ENCODE peak calls at places on chromosomes 4 and X, in ten cellular contexts. One of them, this sample, is unnamed.

GRCh38 chr4:31370866-31371465 is 650.8 kb downstream of the PCDH7 start:
- DNase-seq in substantia nigra: no peak
- DNase-seq in effector CD8-positive, alpha-beta T cell: no peak
- DNase-seq in EL: peak
- DNase-seq in GM18507: no peak
- DNase-seq in aorta: no peak
- DNase-seq in T-helper 1 cell: no peak
- DNase-seq in HT1080: peak
- DNase-seq in cerebellar nuclear complex: no peak
- DNase-seq in occipital lobe: no peak
- DNase-seq in this sample: peak

GRCh38 chr4:24689212-24689611 is 104.9 kb upstream of the DHX15 start:
- DNase-seq in aorta: no peak
- DNase-seq in effector CD8-positive, alpha-beta T cell: no peak
- DNase-seq in GM18507: no peak
- DNase-seq in occipital lobe: no peak
- DNase-seq in HT1080: no peak
- DNase-seq in substantia nigra: no peak
- DNase-seq in EL: no peak
- DNase-seq in cerebellar nuclear complex: no peak
- DNase-seq in T-helper 1 cell: no peak
- DNase-seq in this sample: no peak

GRCh38 chr4:82896755-82897154 is 3.8 kb upstream of the THAP9 start:
- DNase-seq in occipital lobe: no peak
- DNase-seq in aorta: no peak
- DNase-seq in T-helper 1 cell: no peak
- DNase-seq in effector CD8-positive, alpha-beta T cell: no peak
- DNase-seq in HT1080: no peak
- DNase-seq in EL: no peak
- DNase-seq in GM18507: no peak
- DNase-seq in cerebellar nuclear complex: no peak
- DNase-seq in substantia nigra: no peak
- DNase-seq in this sample: no peak

GRCh38 chrX:103531002-103531401 is 11.7 kb upstream of the RAB40A start:
- DNase-seq in EL: peak
- DNase-seq in cerebellar nuclear complex: no peak
- DNase-seq in HT1080: peak
- DNase-seq in effector CD8-positive, alpha-beta T cell: no peak
- DNase-seq in substantia nigra: no peak
- DNase-seq in occipital lobe: no peak
- DNase-seq in GM18507: no peak
- DNase-seq in T-helper 1 cell: no peak
- DNase-seq in aorta: no peak
- DNase-seq in this sample: peak

GRCh38 chr4:174490356-174490969 is 31.8 kb downstream of the HPGD start:
- DNase-seq in T-helper 1 cell: no peak
- DNase-seq in occipital lobe: no peak
- DNase-seq in effector CD8-positive, alpha-beta T cell: no peak
- DNase-seq in cerebellar nuclear complex: no peak
- DNase-seq in substantia nigra: no peak
- DNase-seq in EL: peak
- DNase-seq in HT1080: peak
- DNase-seq in aorta: no peak
- DNase-seq in GM18507: no peak
- DNase-seq in this sample: peak

GRCh38 chrX:105191878-105192277 is 28.6 kb downstream of the TEX13A start:
- DNase-seq in aorta: no peak
- DNase-seq in cerebellar nuclear complex: no peak
- DNase-seq in T-helper 1 cell: no peak
- DNase-seq in HT1080: no peak
- DNase-seq in occipital lobe: no peak
- DNase-seq in substantia nigra: no peak
- DNase-seq in effector CD8-positive, alpha-beta T cell: no peak
- DNase-seq in EL: no peak
- DNase-seq in GM18507: no peak
- DNase-seq in this sample: no peak

GRCh38 chr4:176383273-176384077 is 63.7 kb downstream of the SPCS3 start:
- DNase-seq in EL: no peak
- DNase-seq in GM18507: no peak
- DNase-seq in occipital lobe: no peak
- DNase-seq in T-helper 1 cell: no peak
- DNase-seq in aorta: no peak
- DNase-seq in HT1080: peak
- DNase-seq in cerebellar nuclear complex: no peak
- DNase-seq in substantia nigra: no peak
- DNase-seq in effector CD8-positive, alpha-beta T cell: no peak
- DNase-seq in this sample: no peak

GRCh38 chrX:72120798-72121197 is 10.9 kb downstream of the RTL5 start:
- DNase-seq in GM18507: no peak
- DNase-seq in aorta: no peak
- DNase-seq in EL: no peak
- DNase-seq in substantia nigra: no peak
- DNase-seq in cerebellar nuclear complex: peak
- DNase-seq in HT1080: peak
- DNase-seq in T-helper 1 cell: no peak
- DNase-seq in effector CD8-positive, alpha-beta T cell: no peak
- DNase-seq in occipital lobe: no peak
- DNase-seq in this sample: no peak

GRCh38 chrX:125003746-125004446 is 315.8 kb upstream of the TEX13C start:
- DNase-seq in EL: no peak
- DNase-seq in HT1080: no peak
- DNase-seq in cerebellar nuclear complex: no peak
- DNase-seq in GM18507: no peak
- DNase-seq in occipital lobe: no peak
- DNase-seq in effector CD8-positive, alpha-beta T cell: no peak
- DNase-seq in substantia nigra: no peak
- DNase-seq in aorta: no peak
- DNase-seq in T-helper 1 cell: no peak
- DNase-seq in this sample: no peak

GRCh38 chr4:20881658-20882057 is 181.4 kb downstream of the PACRGL start:
- DNase-seq in EL: no peak
- DNase-seq in effector CD8-positive, alpha-beta T cell: no peak
- DNase-seq in T-helper 1 cell: no peak
- DNase-seq in cerebellar nuclear complex: no peak
- DNase-seq in GM18507: no peak
- DNase-seq in occipital lobe: no peak
- DNase-seq in substantia nigra: no peak
- DNase-seq in aorta: no peak
- DNase-seq in HT1080: no peak
- DNase-seq in this sample: no peak

GRCh38 chr4:15955670-15956069 is 7.3 kb downstream of the FGFBP2 start:
- DNase-seq in effector CD8-positive, alpha-beta T cell: no peak
- DNase-seq in EL: no peak
- DNase-seq in substantia nigra: no peak
- DNase-seq in aorta: no peak
- DNase-seq in HT1080: peak
- DNase-seq in cerebellar nuclear complex: no peak
- DNase-seq in occipital lobe: no peak
- DNase-seq in GM18507: no peak
- DNase-seq in T-helper 1 cell: no peak
- DNase-seq in this sample: no peak

GRCh38 chr4:31089815-31090214 is 369.6 kb downstream of the PCDH7 start:
- DNase-seq in effector CD8-positive, alpha-beta T cell: no peak
- DNase-seq in aorta: no peak
- DNase-seq in T-helper 1 cell: no peak
- DNase-seq in GM18507: no peak
- DNase-seq in substantia nigra: no peak
- DNase-seq in occipital lobe: no peak
- DNase-seq in EL: no peak
- DNase-seq in cerebellar nuclear complex: no peak
- DNase-seq in HT1080: peak
- DNase-seq in this sample: no peak

GRCh38 chr4:60209588-60209987 is 990.5 kb upstream of the ADGRL3 start:
- DNase-seq in substantia nigra: no peak
- DNase-seq in EL: no peak
- DNase-seq in T-helper 1 cell: no peak
- DNase-seq in aorta: no peak
- DNase-seq in HT1080: no peak
- DNase-seq in occipital lobe: no peak
- DNase-seq in GM18507: no peak
- DNase-seq in cerebellar nuclear complex: no peak
- DNase-seq in effector CD8-positive, alpha-beta T cell: no peak
- DNase-seq in this sample: no peak

GRCh38 chrX:114924846-114925245 is 92.6 kb downstream of the IL13RA2 start:
- DNase-seq in substantia nigra: no peak
- DNase-seq in occipital lobe: no peak
- DNase-seq in aorta: no peak
- DNase-seq in EL: peak
- DNase-seq in T-helper 1 cell: no peak
- DNase-seq in cerebellar nuclear complex: no peak
- DNase-seq in GM18507: no peak
- DNase-seq in HT1080: peak
- DNase-seq in effector CD8-positive, alpha-beta T cell: no peak
- DNase-seq in this sample: peak

GRCh38 chrX:9676311-9676710 is 89.3 kb downstream of the GPR143 start:
- DNase-seq in substantia nigra: no peak
- DNase-seq in T-helper 1 cell: no peak
- DNase-seq in occipital lobe: no peak
- DNase-seq in aorta: no peak
- DNase-seq in GM18507: no peak
- DNase-seq in effector CD8-positive, alpha-beta T cell: no peak
- DNase-seq in cerebellar nuclear complex: no peak
- DNase-seq in EL: peak
- DNase-seq in HT1080: no peak
- DNase-seq in this sample: peak

GRCh38 chrX:120690344-120690743 is 60.5 kb upstream of the C1GALT1C1 start:
- DNase-seq in GM18507: no peak
- DNase-seq in substantia nigra: no peak
- DNase-seq in cerebellar nuclear complex: no peak
- DNase-seq in occipital lobe: no peak
- DNase-seq in effector CD8-positive, alpha-beta T cell: no peak
- DNase-seq in HT1080: no peak
- DNase-seq in T-helper 1 cell: no peak
- DNase-seq in aorta: no peak
- DNase-seq in EL: no peak
- DNase-seq in this sample: peak

GRCh38 chr4:27289704-27290103 is 429.1 kb downstream of the STIM2 start:
- DNase-seq in HT1080: no peak
- DNase-seq in aorta: no peak
- DNase-seq in T-helper 1 cell: no peak
- DNase-seq in effector CD8-positive, alpha-beta T cell: no peak
- DNase-seq in substantia nigra: no peak
- DNase-seq in cerebellar nuclear complex: no peak
- DNase-seq in EL: no peak
- DNase-seq in GM18507: no peak
- DNase-seq in occipital lobe: no peak
- DNase-seq in this sample: no peak

GRCh38 chr4:113584407-113585150 is 177.0 kb downstream of the CAMK2D start:
- DNase-seq in substantia nigra: no peak
- DNase-seq in GM18507: no peak
- DNase-seq in HT1080: peak
- DNase-seq in effector CD8-positive, alpha-beta T cell: no peak
- DNase-seq in aorta: no peak
- DNase-seq in cerebellar nuclear complex: no peak
- DNase-seq in occipital lobe: no peak
- DNase-seq in T-helper 1 cell: no peak
- DNase-seq in EL: peak
- DNase-seq in this sample: peak

GRCh38 chr4:169220854-169221311 is 49.9 kb downstream of the SH3RF1 start:
- DNase-seq in GM18507: no peak
- DNase-seq in EL: no peak
- DNase-seq in T-helper 1 cell: no peak
- DNase-seq in cerebellar nuclear complex: no peak
- DNase-seq in occipital lobe: no peak
- DNase-seq in effector CD8-positive, alpha-beta T cell: no peak
- DNase-seq in HT1080: no peak
- DNase-seq in substantia nigra: no peak
- DNase-seq in aorta: no peak
- DNase-seq in this sample: no peak

GRCh38 chr4:111434581-111434980 is 710.7 kb upstream of the FAM241A start:
- DNase-seq in substantia nigra: no peak
- DNase-seq in T-helper 1 cell: no peak
- DNase-seq in occipital lobe: no peak
- DNase-seq in cerebellar nuclear complex: no peak
- DNase-seq in aorta: no peak
- DNase-seq in GM18507: no peak
- DNase-seq in EL: no peak
- DNase-seq in effector CD8-positive, alpha-beta T cell: no peak
- DNase-seq in HT1080: no peak
- DNase-seq in this sample: no peak

GRCh38 chrX:143701460-143701859 is 19.1 kb downstream of the SPANXN2 start:
- DNase-seq in cerebellar nuclear complex: no peak
- DNase-seq in EL: no peak
- DNase-seq in effector CD8-positive, alpha-beta T cell: no peak
- DNase-seq in occipital lobe: no peak
- DNase-seq in T-helper 1 cell: no peak
- DNase-seq in GM18507: no peak
- DNase-seq in HT1080: no peak
- DNase-seq in substantia nigra: no peak
- DNase-seq in aorta: no peak
- DNase-seq in this sample: no peak

GRCh38 chr4:82594466-82594865 is 32.7 kb upstream of the TMEM150C start:
- DNase-seq in HT1080: no peak
- DNase-seq in GM18507: no peak
- DNase-seq in effector CD8-positive, alpha-beta T cell: no peak
- DNase-seq in occipital lobe: no peak
- DNase-seq in cerebellar nuclear complex: no peak
- DNase-seq in substantia nigra: no peak
- DNase-seq in EL: no peak
- DNase-seq in aorta: no peak
- DNase-seq in T-helper 1 cell: no peak
- DNase-seq in this sample: no peak

GRCh38 chr4:38278255-38278654 is 318.1 kb downstream of the PTTG2 start:
- DNase-seq in occipital lobe: no peak
- DNase-seq in T-helper 1 cell: no peak
- DNase-seq in aorta: no peak
- DNase-seq in GM18507: no peak
- DNase-seq in HT1080: no peak
- DNase-seq in substantia nigra: no peak
- DNase-seq in effector CD8-positive, alpha-beta T cell: no peak
- DNase-seq in cerebellar nuclear complex: no peak
- DNase-seq in EL: no peak
- DNase-seq in this sample: no peak

GRCh38 chrX:135931644-135932487 is 38.4 kb downstream of the SAGE1 start:
- DNase-seq in aorta: peak
- DNase-seq in T-helper 1 cell: peak
- DNase-seq in GM18507: no peak
- DNase-seq in occipital lobe: peak
- DNase-seq in HT1080: peak
- DNase-seq in substantia nigra: no peak
- DNase-seq in cerebellar nuclear complex: peak
- DNase-seq in EL: peak
- DNase-seq in effector CD8-positive, alpha-beta T cell: peak
- DNase-seq in this sample: peak

GRCh38 chr4:88600129-88600849 is 8.0 kb downstream of the HERC3 start:
- DNase-seq in occipital lobe: no peak
- DNase-seq in substantia nigra: no peak
- DNase-seq in EL: peak
- DNase-seq in cerebellar nuclear complex: no peak
- DNase-seq in effector CD8-positive, alpha-beta T cell: no peak
- DNase-seq in aorta: no peak
- DNase-seq in T-helper 1 cell: no peak
- DNase-seq in HT1080: peak
- DNase-seq in GM18507: no peak
- DNase-seq in this sample: no peak

GRCh38 chr4:168637872-168638756 is 141.3 kb downstream of the PALLD start:
- DNase-seq in T-helper 1 cell: no peak
- DNase-seq in aorta: no peak
- DNase-seq in cerebellar nuclear complex: no peak
- DNase-seq in EL: peak
- DNase-seq in occipital lobe: no peak
- DNase-seq in HT1080: no peak
- DNase-seq in substantia nigra: no peak
- DNase-seq in GM18507: no peak
- DNase-seq in effector CD8-positive, alpha-beta T cell: no peak
- DNase-seq in this sample: peak

GRCh38 chrX:38672646-38673045 is 111.3 kb downstream of the TSPAN7 start:
- DNase-seq in effector CD8-positive, alpha-beta T cell: no peak
- DNase-seq in HT1080: no peak
- DNase-seq in aorta: no peak
- DNase-seq in cerebellar nuclear complex: no peak
- DNase-seq in T-helper 1 cell: no peak
- DNase-seq in substantia nigra: no peak
- DNase-seq in EL: no peak
- DNase-seq in GM18507: no peak
- DNase-seq in occipital lobe: no peak
- DNase-seq in this sample: no peak

GRCh38 chr4:86935499-86935832 is 655 bp downstream of the AFF1 start:
- DNase-seq in effector CD8-positive, alpha-beta T cell: peak
- DNase-seq in T-helper 1 cell: peak
- DNase-seq in aorta: no peak
- DNase-seq in occipital lobe: no peak
- DNase-seq in cerebellar nuclear complex: no peak
- DNase-seq in substantia nigra: no peak
- DNase-seq in HT1080: no peak
- DNase-seq in EL: no peak
- DNase-seq in GM18507: no peak
- DNase-seq in this sample: no peak